ENCODE peak calls at places on chromosomes 3 and 15, in eight cellular contexts. M, C, F, X, E, Z, Q and Y are unnamed samples. For H3K4me1 and H3K9me3, the result is how much of the 10 kb centered on the place peaks cover.

GRCh38 chr3:16865335-16865734 is 19.4 kb upstream of the PLCL2 start:
- DNase-seq in F (no peak), X (no peak), M (no peak), Z (no peak), Q (no peak), C (no peak), E (no peak), Y (no peak)

GRCh38 chr15:60945196-60945595 is 283.9 kb downstream of the RORA start:
- DNase-seq in M (no peak), E (peak), C (peak), X (no peak), Z (peak), F (no peak), Q (peak), Y (no peak)

GRCh38 chr3:138448631-138449030 is 14.2 kb downstream of the ESYT3 start:
- DNase-seq in M (no peak), Z (no peak), F (no peak), X (no peak), E (no peak), Q (no peak), C (no peak), Y (no peak)

GRCh38 chr3:150293401-150294001 is 114.6 kb upstream of the TSC22D2 start:
- DNase-seq in E (no peak), Q (no peak), C (no peak), Z (no peak), X (no peak), M (no peak), F (peak), Y (no peak)

GRCh38 chr15:50265620-50266019 is at the start of gene HDC:
- DNase-seq in F (no peak), C (no peak), E (no peak), M (no peak), X (no peak), Q (no peak), Z (no peak), Y (no peak)

GRCh38 chr15:92600902-92601301 is 54.7 kb downstream of the FAM174B start:
- DNase-seq in E (no peak), F (no peak), M (no peak), X (no peak), Z (no peak), Q (no peak), C (peak), Y (no peak)

GRCh38 chr15:68499620-68500312 is 67.8 kb upstream of the ITGA11 start:
- DNase-seq in X (no peak), Z (no peak), M (no peak), E (no peak), C (no peak), Q (no peak), F (no peak), Y (no peak)

GRCh38 chr3:148379763-148380162 is 317.9 kb upstream of the AGTR1 start:
- DNase-seq in F (peak), E (no peak), X (peak), Q (no peak), M (no peak), Z (no peak), C (no peak), Y (peak)

GRCh38 chr3:77191640-77192039 is 151.7 kb downstream of the ROBO2 start:
- DNase-seq in Q (no peak), F (no peak), E (no peak), M (no peak), Z (no peak), X (no peak), C (no peak), Y (no peak)

GRCh38 chr3:83559082-83559481 is 1399.7 kb upstream of the CADM2 start:
- DNase-seq in Z (no peak), E (no peak), C (no peak), F (no peak), Q (no peak), M (no peak), X (no peak), Y (no peak)

GRCh38 chr3:67940200-67940952 is 286.0 kb upstream of the SUCLG2 start:
- DNase-seq in E (peak), C (peak), F (no peak), Q (no peak), X (peak), M (no peak), Z (no peak), Y (no peak)

GRCh38 chr3:60365360-60365759 is 885.9 kb downstream of the FHIT start:
- DNase-seq in Z (no peak), C (no peak), E (no peak), X (no peak), M (no peak), F (peak), Q (no peak), Y (peak)

GRCh38 chr3:195197764-195198423 is 73.1 kb downstream of the XXYLT1 start:
- DNase-seq in E (no peak), X (no peak), F (peak), C (no peak), Q (no peak), Z (peak), M (peak), Y (no peak)

GRCh38 chr15:73712107-73712506 is 27.9 kb downstream of the CD276 start:
- DNase-seq in E (no peak), X (no peak), Q (no peak), F (no peak), Z (no peak), C (no peak), M (no peak), Y (no peak)

GRCh38 chr3:43727930-43728329 is 37.2 kb downstream of the ABHD5 start:
- DNase-seq in C (no peak), F (peak), X (no peak), E (no peak), M (no peak), Q (no peak), Z (no peak), Y (no peak)

GRCh38 chr3:156676467-156677119 is 2.2 kb downstream of the TIPARP start:
- DNase-seq in E (no peak), F (peak), C (no peak), Z (no peak), Q (no peak), X (peak), M (peak), Y (no peak)

GRCh38 chr3:41682996-41683395 is 278.9 kb downstream of the ULK4 start:
- DNase-seq in F (peak), C (no peak), Z (no peak), M (no peak), Q (no peak), X (no peak), E (no peak), Y (no peak)

GRCh38 chr3:31253782-31254181 is 278.9 kb upstream of the STT3B start:
- DNase-seq in C (no peak), M (no peak), E (no peak), F (no peak), Z (no peak), Q (no peak), X (no peak), Y (no peak)

DNA sequence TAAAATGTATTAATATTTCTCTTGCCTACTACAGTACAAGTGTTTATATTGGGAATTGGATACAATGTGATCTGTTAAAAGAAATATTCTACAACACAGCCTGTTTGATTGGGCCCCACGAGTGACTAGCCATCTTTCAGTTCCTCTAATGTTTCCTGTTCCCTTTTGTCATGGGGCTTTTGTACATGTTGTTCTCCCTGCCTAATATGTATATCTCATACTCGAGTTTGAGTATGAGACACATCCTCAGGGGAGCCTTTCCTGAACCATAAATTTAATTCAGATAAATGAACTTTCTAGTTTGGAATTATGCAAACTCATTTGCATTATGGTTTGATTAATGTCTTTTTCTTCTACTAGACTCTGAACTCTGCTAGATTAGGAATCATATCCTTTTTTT is 65.5 kb downstream of the MEF2A start:
- DNase-seq in C (no peak), Q (no peak), F (no peak), E (no peak), X (peak), M (no peak), Z (no peak), Y (no peak)
- H3K4me3 ChIP-seq in C (no peak), Q (no peak), F (no peak), E (no peak), X (peak), M (no peak), Z (no peak), Y (no peak)

GRCh38 chr3:172210355-172210754 is 171.0 kb downstream of the FNDC3B start:
- DNase-seq in Z (no peak), M (no peak), Q (no peak), X (no peak), E (no peak), C (no peak), F (peak), Y (no peak)

GRCh38 chr3:172213168-172213567 is 173.8 kb downstream of the FNDC3B start:
- DNase-seq in Q (no peak), M (no peak), Z (no peak), X (no peak), E (no peak), C (no peak), F (peak), Y (no peak)

GRCh38 chr3:172211123-172211522 is 171.7 kb downstream of the FNDC3B start:
- DNase-seq in Q (no peak), Z (no peak), E (no peak), F (peak), M (no peak), C (no peak), X (no peak), Y (no peak)

GRCh38 chr3:172208586-172209332 is 169.4 kb downstream of the FNDC3B start:
- DNase-seq in Z (no peak), F (peak), M (no peak), E (no peak), X (no peak), Q (no peak), C (peak), Y (no peak)

DNA sequence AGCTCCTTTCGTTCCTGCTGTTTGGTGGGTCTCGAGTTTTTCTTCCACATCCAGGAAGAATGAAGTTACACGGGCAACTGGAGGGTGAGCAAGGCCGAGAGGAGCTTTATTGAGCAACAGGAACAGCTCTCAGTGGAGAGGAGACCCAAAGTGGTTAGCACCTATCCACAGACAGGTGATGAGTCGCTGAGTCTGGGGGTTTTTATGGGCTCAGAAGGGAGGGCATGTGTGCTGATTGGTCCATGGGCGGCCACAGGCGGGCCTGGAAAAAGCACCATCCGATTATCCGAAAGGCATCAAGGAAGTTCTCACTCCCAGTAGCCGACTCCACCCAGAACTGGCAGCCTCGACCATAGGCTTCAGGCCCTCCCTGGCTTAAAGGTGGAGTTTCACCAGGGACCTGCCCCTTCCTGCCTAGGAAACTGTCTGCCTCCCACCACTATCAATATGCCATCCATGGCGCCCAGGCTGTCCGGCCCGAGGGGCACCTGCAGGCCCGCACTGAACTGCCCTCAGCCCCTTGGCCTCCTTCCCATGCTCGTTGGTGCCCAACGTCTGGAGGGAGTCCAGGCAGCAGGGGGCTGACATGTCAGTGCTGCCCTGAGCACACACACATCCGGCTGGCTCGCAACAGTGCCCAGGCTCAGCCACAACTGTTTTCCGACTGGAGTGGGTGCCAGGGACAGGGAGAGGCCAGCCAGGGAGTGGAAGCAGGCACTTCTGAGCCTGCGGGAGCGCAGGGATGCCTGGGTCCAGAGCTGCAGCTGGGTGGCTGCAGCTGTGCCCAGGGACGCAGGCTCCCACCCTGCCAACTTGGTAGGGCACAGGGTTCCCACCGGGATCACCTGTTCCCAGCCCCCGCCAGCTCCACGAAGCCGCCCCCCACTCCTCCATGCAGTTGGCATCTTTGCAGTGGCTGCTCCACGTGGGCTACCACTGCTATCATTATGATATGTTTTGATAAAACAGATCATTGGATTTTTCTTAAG is 170.2 kb downstream of the FNDC3B start:
- DNase-seq in X (no peak), C (peak), Q (peak), Z (peak), M (no peak), F (no peak), E (peak), Y (no peak)
- H3K4me1 ChIP-seq in X (under half), C (under half), Q (under half), Z (under half), M (under half), F (under half), E (under half), Y (under half)

DNA sequence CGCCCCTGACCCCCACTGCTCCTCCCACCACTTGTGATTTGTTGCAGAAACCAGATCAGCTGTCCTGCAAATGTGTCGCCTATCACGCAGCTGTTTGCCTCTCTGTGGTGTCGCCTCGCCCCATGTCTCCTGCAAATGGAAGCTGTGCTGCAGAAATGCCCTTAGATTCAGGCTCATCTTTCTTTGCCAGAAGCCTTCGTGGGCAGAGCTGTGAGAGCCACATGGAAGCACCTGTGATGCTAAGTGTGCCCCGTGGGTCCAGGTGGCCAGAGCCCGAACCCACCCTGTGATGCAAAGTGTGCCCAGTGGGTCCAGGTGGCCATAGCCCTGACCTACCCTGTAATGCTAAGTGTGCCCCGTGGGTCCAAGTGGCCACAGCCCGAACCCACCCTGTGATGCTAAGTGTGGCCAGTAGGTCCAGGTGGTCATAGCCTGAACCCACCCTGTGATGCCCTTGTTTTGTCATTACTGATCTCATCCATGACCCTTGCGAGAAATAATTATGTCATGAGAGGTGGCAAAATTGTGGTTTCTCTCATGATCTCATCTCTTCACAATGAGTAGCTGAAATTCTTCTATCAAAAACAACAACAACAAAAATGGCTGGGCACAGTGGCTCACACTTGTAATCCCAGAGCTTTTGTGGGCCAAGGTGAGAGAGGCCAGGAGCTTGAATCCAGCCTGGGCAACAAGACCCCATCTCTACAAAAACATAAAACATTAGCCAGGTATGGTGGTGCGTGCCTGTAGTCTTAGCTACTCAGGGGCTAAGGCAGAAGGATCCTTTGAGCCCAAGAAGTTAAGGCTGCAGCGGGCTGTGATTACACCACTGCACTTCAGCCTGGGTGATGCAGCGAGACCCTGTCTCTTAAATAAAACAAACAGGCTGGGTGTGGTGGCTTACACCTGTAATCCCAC is 187.4 kb downstream of the GOLGA6L6 start:
- DNase-seq in C (peak), Z (peak), F (no peak), X (no peak), Q (no peak), E (no peak), M (no peak), Y (no peak)
- H3K9me3 ChIP-seq in C (under half), Z (under half), F (half or more), X (under half), Q (under half), E (under half), M (under half), Y (under half)

GRCh38 chr3:129123314-129124060 is 1.9 kb upstream of the RAB43 start:
- DNase-seq in C (peak), M (peak), E (peak), X (peak), F (peak), Q (no peak), Z (no peak), Y (peak)

GRCh38 chr3:129121792-129122696 is at the start of gene RAB43:
- DNase-seq in F (peak), E (peak), C (peak), M (peak), X (peak), Q (peak), Z (peak), Y (peak)

GRCh38 chr3:129121016-129121791 is 400 bp downstream of the RAB43 start:
- DNase-seq in C (no peak), F (peak), M (no peak), Z (peak), Q (no peak), X (peak), E (no peak), Y (peak)

GRCh38 chr3:129120254-129121004 is 1.2 kb downstream of the RAB43 start:
- DNase-seq in X (peak), Z (peak), E (peak), F (peak), Q (peak), C (peak), M (peak), Y (peak)

DNA sequence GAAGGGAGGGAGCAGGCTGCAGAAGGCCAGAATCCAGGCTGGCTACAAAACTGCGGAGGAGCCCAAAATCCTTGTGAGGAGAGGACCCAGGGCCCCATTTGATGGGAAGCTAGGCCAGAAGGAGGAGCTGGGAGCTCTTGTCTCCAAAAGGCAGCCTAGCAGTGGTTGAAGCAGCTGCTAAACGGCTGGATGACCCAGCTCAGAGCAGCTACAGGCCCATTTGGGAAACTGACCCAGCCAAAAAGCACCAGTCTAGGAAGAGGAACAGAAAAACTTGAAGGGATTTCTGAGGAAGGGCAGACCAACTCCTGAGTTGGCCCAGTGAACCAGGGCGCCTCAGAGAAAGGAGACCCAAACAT is 1.1 kb upstream of the RAB43 start:
- DNase-seq in X (no peak), Q (peak), E (no peak), C (no peak), Z (peak), M (no peak), F (no peak), Y (peak)
- H3K4me3 ChIP-seq in X (no peak), Q (no peak), E (no peak), C (no peak), Z (peak), M (no peak), F (no peak), Y (no peak)

DNA sequence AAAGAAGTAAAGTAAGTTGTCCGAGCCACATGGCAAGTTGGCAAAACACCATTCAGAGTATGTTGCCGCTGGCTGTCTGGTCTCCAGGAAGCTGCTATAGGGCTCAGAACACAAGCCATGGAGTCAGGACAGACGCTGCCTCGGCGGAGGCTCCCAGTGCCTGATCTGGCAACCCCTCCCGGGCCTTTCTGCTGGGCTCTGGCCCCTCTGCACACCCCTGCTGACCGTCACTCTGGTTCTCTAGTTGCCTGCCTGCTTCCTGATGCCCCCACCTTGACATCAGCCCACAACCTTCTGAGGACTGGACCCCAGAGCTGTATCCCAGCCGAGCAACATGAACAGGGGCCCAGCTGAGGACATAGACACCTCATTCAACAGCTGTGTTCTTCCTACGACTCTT is 39.1 kb downstream of the MGLL start:
- DNase-seq in C (no peak), X (no peak), Z (no peak), E (no peak), Q (no peak), M (no peak), F (no peak), Y (no peak)
- H3K4me1 ChIP-seq in C (under half), X (under half), Z (under half), E (under half), Q (under half), M (under half), F (under half), Y (under half)

DNA sequence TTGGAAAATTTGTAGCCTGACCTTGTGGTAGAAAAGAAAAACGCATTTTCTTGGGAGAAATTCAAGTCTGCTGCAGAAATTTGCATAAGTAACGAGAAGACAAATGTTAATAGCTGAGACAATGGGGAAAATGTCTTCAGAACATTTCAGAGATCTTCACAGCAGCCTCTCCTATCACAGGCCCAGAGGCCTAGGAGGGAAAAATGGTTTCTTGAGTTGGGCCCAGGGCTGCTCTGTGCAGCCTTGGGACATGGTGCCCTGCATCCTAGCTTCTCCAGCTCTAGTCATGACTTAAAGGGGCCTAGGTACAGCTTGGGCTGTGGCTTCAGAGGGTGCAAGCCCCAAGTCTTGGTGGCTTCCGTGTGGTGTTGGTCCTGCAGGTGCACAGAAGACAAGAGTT is 104.2 kb downstream of the ZNF621 start:
- DNase-seq in M (no peak), F (no peak), E (no peak), C (no peak), X (no peak), Z (no peak), Q (no peak), Y (no peak)
- H3K9me3 ChIP-seq in M (under half), F (under half), E (under half), C (under half), X (under half), Z (under half), Q (under half), Y (under half)